ENCODE peak calls at places on chromosomes 3 and 15, in eight cellular contexts. F, K, M, S, A, U, E and T are unnamed samples.

GRCh38 chr3:33425456-33425855 is 14.7 kb downstream of the UBP1 start:
- DNase-seq in E (no peak), K (no peak), M (no peak), A (no peak), F (no peak), U (no peak), S (no peak), T (no peak)

GRCh38 chr3:23594066-23594465 is 211.7 kb upstream of the UBE2E1 start:
- DNase-seq in E (no peak), F (no peak), M (no peak), S (no peak), A (no peak), K (no peak), U (peak), T (no peak)

GRCh38 chr3:179446501-179446900 is 4.8 kb downstream of the GNB4 start:
- DNase-seq in E (no peak), U (peak), S (peak), K (no peak), F (no peak), M (no peak), A (no peak), T (no peak)

GRCh38 chr15:48400086-48400485 is 68.9 kb downstream of the DUT start:
- DNase-seq in E (no peak), A (peak), U (no peak), M (no peak), K (no peak), F (no peak), S (no peak), T (no peak)

GRCh38 chr15:30929064-30929669 is 25.5 kb downstream of the FAN1 start:
- DNase-seq in F (no peak), K (no peak), U (no peak), E (no peak), S (no peak), M (no peak), A (no peak), T (no peak)

GRCh38 chr3:142886021-142886420 is 2.9 kb downstream of the PCOLCE2 start:
- DNase-seq in F (no peak), A (no peak), U (no peak), E (no peak), K (no peak), S (no peak), M (no peak), T (no peak)

GRCh38 chr3:58659051-58659675 is 7.4 kb downstream of the FAM3D start:
- DNase-seq in U (peak), M (no peak), A (peak), K (no peak), E (peak), S (peak), F (no peak), T (peak)

GRCh38 chr3:45164056-45164455 is 17.9 kb upstream of the CDCP1 start:
- DNase-seq in A (no peak), E (no peak), K (no peak), M (no peak), F (no peak), S (no peak), U (no peak), T (no peak)